ENCODE peak calls at places on chromosomes 11 and 22, in five cellular contexts. J, M, H, Z and Q are unnamed samples.

GRCh38 chr11:17354070-17354924 is 2.7 kb downstream of the NCR3LG1 start:
- DNase-seq in Z (peak; percentile 50), H (peak; percentile 72), J (peak; percentile 88), M (peak; percentile 7), Q (peak; percentile 75)

GRCh38 chr22:39431821-39432251 is 25.0 kb upstream of the MGAT3 start:
- DNase-seq in M (no peak), J (peak; percentile 67), Z (no peak), H (peak; percentile 13), Q (no peak)

GRCh38 chr11:15034687-15035267 is 38.6 kb upstream of the CALCB start:
- DNase-seq in J (no peak), Z (no peak), H (peak; percentile 7), M (no peak), Q (no peak)

GRCh38 chr11:64358907-64359711 is at the start of gene RPS6KA4:
- DNase-seq in J (peak; percentile 50), M (peak; percentile 60), Z (peak; percentile 81), H (peak; percentile 68), Q (peak; percentile 88)

GRCh38 chr22:29031236-29031982 is 30.2 kb downstream of the C22orf31 start:
- DNase-seq in M (no peak), Z (peak; percentile 64), H (peak; percentile 99), J (peak; percentile 97), Q (peak; percentile 99)

GRCh38 chr22:35189559-35189958 is 67.7 kb upstream of the HMGXB4 start:
- DNase-seq in H (no peak), Z (no peak), J (no peak), M (no peak), Q (no peak)

GRCh38 chr22:33083212-33083611 is 25.0 kb upstream of the SYN3 start:
- DNase-seq in H (no peak), Z (no peak), J (no peak), M (no peak), Q (no peak)

GRCh38 chr22:50218996-50219727 is 18.4 kb downstream of the SELENOO start:
- DNase-seq in Z (no peak), J (peak; percentile 65), H (peak; percentile 54), M (peak; percentile 35), Q (peak; percentile 72)

GRCh38 chr11:105840391-105840790 is 181.6 kb downstream of the MSANTD4 start:
- DNase-seq in Z (no peak), H (no peak), M (no peak), J (no peak), Q (no peak)

GRCh38 chr11:128194226-128194625 is 393.1 kb downstream of the ETS1 start:
- DNase-seq in H (no peak), J (peak; percentile 42), Z (no peak), M (no peak), Q (no peak)

GRCh38 chr11:70568504-70569172 is 170.3 kb downstream of the CTTN start:
- DNase-seq in H (peak; percentile 42), M (peak; percentile 12), J (peak; percentile 21), Z (peak; percentile 79), Q (peak; percentile 92)

GRCh38 chr11:32870676-32871075 is 21.9 kb upstream of the QSER1 start:
- DNase-seq in M (no peak), H (peak; percentile 35), J (no peak), Z (no peak), Q (peak; percentile 72)

GRCh38 chr11:103326070-103326794 is 217.0 kb downstream of the DYNC2H1 start:
- DNase-seq in J (peak; percentile 86), M (no peak), Z (peak; percentile 57), H (peak; percentile 82), Q (peak; percentile 77)

GRCh38 chr22:25844601-25845000 is 102.6 kb downstream of the MYO18B start:
- DNase-seq in J (no peak), M (no peak), Z (peak; percentile 18), H (no peak), Q (no peak)

GRCh38 chr22:17201285-17201945 is 17.8 kb downstream of the ADA2 start:
- DNase-seq in J (peak; percentile 35), H (no peak), M (no peak), Z (no peak), Q (no peak)

GRCh38 chr11:19800714-19801519 is 88.3 kb downstream of the NAV2 start:
- DNase-seq in M (no peak), H (peak; percentile 80), Z (no peak), J (no peak), Q (peak; percentile 84)

GRCh38 chr11:105297463-105297862 is 157.9 kb upstream of the CARD18 start:
- DNase-seq in J (peak; percentile 59), H (peak; percentile 60), Z (no peak), M (no peak), Q (no peak)

GRCh38 chr22:47123006-47123826 is 360.8 kb downstream of the TBC1D22A start:
- DNase-seq in Z (no peak), J (no peak), H (no peak), M (no peak), Q (no peak)

GRCh38 chr11:130817608-130817944 is 98.7 kb downstream of the SNX19 start:
- DNase-seq in Z (no peak), M (no peak), J (peak; percentile 62), H (peak; percentile 51), Q (no peak)

GRCh38 chr11:86443415-86443814 is 68.7 kb downstream of the CCDC81 start:
- DNase-seq in J (no peak), Z (no peak), H (no peak), M (no peak), Q (no peak)

GRCh38 chr11:124753207-124753606 is 1.2 kb upstream of the VSIG2 start:
- DNase-seq in Z (no peak), J (no peak), H (no peak), M (no peak), Q (peak; percentile 47)